ENCODE peak calls at places on chromosomes 3 and 15, in seven cellular contexts. N is heart left ventricle; D is GM23248; J is naive thymus-derived CD4-positive, alpha-beta T cell; C is HL-60; I is GM12864; L is lung. Z is an unnamed sample.

GRCh38 chr15:33201376-33202189 is 7.1 kb upstream of the FMN1 start:
- DNase-seq in N (peak), D (peak), J (peak), C (no peak), I (peak), L (peak), Z (no peak)

GRCh38 chr3:177427540-177427939 is 230.3 kb upstream of the TBL1XR1 start:
- DNase-seq in N (no peak), D (peak), J (no peak), C (no peak), I (no peak), L (no peak), Z (peak)

GRCh38 chr15:37135225-37135624 is 34.9 kb upstream of the MEIS2 start:
- DNase-seq in N (no peak), D (peak), J (no peak), C (no peak), I (no peak), L (no peak), Z (peak)

GRCh38 chr3:48399387-48400172 is 27.6 kb downstream of the FBXW12 start:
- DNase-seq in N (no peak), D (no peak), J (no peak), C (peak), I (no peak), L (peak), Z (no peak)

GRCh38 chr3:177443469-177443868 is 246.2 kb upstream of the TBL1XR1 start:
- DNase-seq in N (no peak), D (peak), J (no peak), C (no peak), I (no peak), L (no peak), Z (no peak)

GRCh38 chr15:94028121-94028520 is 203.2 kb upstream of the MCTP2 start:
- DNase-seq in N (no peak), D (no peak), J (no peak), C (no peak), I (no peak), L (no peak), Z (no peak)

GRCh38 chr15:86494475-86494874 is 414.8 kb downstream of the AGBL1 start:
- DNase-seq in N (no peak), D (no peak), J (no peak), C (no peak), I (no peak), L (no peak), Z (no peak)

GRCh38 chr15:54212635-54213034 is 234.4 kb downstream of the UNC13C start:
- DNase-seq in N (no peak), D (no peak), J (no peak), C (no peak), I (no peak), L (no peak), Z (no peak)

GRCh38 chr3:128935922-128936321 is 56.5 kb downstream of the ACAD9 start:
- DNase-seq in N (no peak), D (no peak), J (no peak), C (no peak), I (no peak), L (no peak), Z (no peak)

GRCh38 chr3:163450684-163451083 is 1627.6 kb downstream of the SI start:
- DNase-seq in N (no peak), D (no peak), J (no peak), C (no peak), I (no peak), L (no peak), Z (no peak)

GRCh38 chr3:34995771-34996430 is 643.4 kb upstream of the ARPP21 start:
- DNase-seq in N (no peak), D (no peak), J (no peak), C (no peak), I (no peak), L (no peak), Z (no peak)

GRCh38 chr3:136270179-136270578 is 20.0 kb downstream of the PCCB start:
- DNase-seq in N (no peak), D (no peak), J (no peak), C (no peak), I (no peak), L (no peak), Z (no peak)

GRCh38 chr3:163129287-163129686 is 1632.7 kb downstream of the OTOL1 start:
- DNase-seq in N (no peak), D (no peak), J (no peak), C (no peak), I (no peak), L (no peak), Z (peak)

GRCh38 chr15:66027268-66027806 is 158.0 kb downstream of the RAB11A start:
- DNase-seq in N (no peak), D (no peak), J (no peak), C (no peak), I (no peak), L (no peak), Z (no peak)

GRCh38 chr3:125148836-125149235 is 63.7 kb downstream of the SLC12A8 start:
- DNase-seq in N (peak), D (peak), J (no peak), C (no peak), I (no peak), L (peak), Z (no peak)

GRCh38 chr3:195239121-195239520 is 31.8 kb downstream of the XXYLT1 start:
- DNase-seq in N (no peak), D (no peak), J (no peak), C (no peak), I (no peak), L (peak), Z (no peak)

GRCh38 chr15:59299919-59300617 is 72.6 kb downstream of the MYO1E start:
- DNase-seq in N (peak), D (peak), J (peak), C (peak), I (peak), L (peak), Z (peak)

DNA sequence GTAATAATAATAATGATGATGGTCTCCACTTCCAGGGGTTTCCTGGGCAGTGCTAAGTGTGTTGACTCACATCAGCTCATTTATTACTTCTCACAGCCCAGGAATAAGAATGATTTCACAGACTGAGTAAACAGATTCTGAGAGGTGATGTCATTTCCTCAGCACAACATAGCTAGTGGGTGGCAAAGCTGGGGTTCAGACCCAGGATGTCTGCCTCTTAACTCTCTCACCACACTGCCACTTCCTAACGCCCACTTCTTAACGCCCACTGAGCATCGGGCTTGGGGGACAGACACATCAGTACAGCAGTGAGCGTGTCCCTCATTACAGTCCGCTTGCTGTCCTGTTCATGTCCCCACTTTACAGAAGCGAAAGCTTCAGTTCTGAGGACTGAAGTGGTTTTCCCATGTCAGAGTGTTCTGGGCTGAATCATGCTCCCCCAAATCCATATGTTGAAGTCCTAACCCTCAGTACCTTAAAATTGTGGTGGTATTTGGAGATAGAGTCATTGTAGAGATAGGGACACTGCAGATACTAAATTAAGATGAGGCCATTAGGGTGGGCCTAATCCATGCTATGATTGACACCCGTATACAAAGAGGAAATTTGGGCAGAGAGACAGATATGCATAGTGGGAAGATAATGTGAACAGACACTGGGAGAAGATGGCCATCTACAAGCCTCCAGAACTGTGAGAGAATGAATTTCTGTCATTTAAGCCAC is 68.0 kb downstream of the ATP2B2 start:
- DNase-seq in N (no peak), D (peak), J (peak), C (no peak), I (peak), L (no peak), Z (peak)
- H3K4me3 ChIP-seq in N (no peak), D (no peak), J (no peak), C (no peak), I (no peak), L (no peak), Z (no peak)

GRCh38 chr3:29282431-29283296 is 1.8 kb downstream of the RBMS3 start:
- DNase-seq in N (no peak), D (peak), J (no peak), C (no peak), I (no peak), L (no peak), Z (no peak)
- H3K4me3 ChIP-seq in N (peak), D (peak), J (no peak), C (no peak), I (peak), L (peak), Z (no peak)

DNA sequence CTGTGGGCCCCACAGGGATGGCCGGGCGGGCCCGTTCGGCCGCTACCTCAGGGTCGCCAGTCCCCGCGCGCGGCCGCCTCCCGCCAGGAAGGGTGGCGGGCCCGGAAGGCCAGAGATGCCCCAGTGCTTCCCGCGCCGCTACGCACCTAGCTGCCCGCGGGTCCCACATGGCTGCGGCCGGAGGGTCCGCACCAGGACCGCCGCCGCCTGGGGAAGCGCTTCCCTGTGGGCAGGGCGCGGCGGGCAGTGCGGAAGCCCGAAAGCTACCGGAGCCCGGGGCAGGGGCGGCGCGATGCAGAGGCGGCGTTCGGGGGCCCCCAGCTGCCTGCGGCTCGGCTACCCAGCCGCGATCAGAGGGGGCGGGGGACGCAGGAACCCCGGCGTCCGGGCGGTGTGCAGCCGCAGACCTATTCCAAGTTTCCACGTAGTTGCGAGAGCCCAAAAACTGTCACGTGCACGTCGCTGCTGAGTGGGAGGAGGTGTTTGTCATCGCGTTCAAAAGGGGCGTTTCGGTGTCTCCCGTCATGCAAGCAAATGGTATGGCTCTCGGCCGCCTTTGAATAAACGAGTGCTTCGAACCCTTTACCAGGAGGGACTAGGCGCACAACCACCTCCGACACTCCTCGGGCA is at the start of gene TRANK1:
- DNase-seq in N (peak), D (peak), J (peak), C (peak), I (peak), L (peak), Z (no peak)
- H3K4me3 ChIP-seq in N (peak), D (peak), J (peak), C (peak), I (peak), L (peak), Z (no peak)

GRCh38 chr3:70982274-70982673 is 601.3 kb downstream of the FOXP1 start:
- DNase-seq in N (no peak), D (peak), J (no peak), C (no peak), I (no peak), L (no peak), Z (no peak)
- H3K4me3 ChIP-seq in N (no peak), D (peak), J (no peak), C (no peak), I (no peak), L (no peak), Z (no peak)

GRCh38 chr3:14231145-14231990 is 52.8 kb downstream of the LSM3 start:
- DNase-seq in N (no peak), D (no peak), J (no peak), C (peak), I (no peak), L (no peak), Z (no peak)

GRCh38 chr3:14230729-14231128 is 52.1 kb downstream of the LSM3 start:
- DNase-seq in N (no peak), D (no peak), J (no peak), C (no peak), I (no peak), L (no peak), Z (no peak)

GRCh38 chr3:14227866-14228265 is 49.2 kb downstream of the LSM3 start:
- DNase-seq in N (no peak), D (peak), J (no peak), C (no peak), I (no peak), L (no peak), Z (no peak)

GRCh38 chr3:14231998-14232501 is 53.4 kb downstream of the LSM3 start:
- DNase-seq in N (no peak), D (peak), J (no peak), C (no peak), I (no peak), L (no peak), Z (no peak)

GRCh38 chr3:14228611-14229470 is 50.2 kb downstream of the LSM3 start:
- DNase-seq in N (no peak), D (no peak), J (no peak), C (no peak), I (no peak), L (no peak), Z (no peak)
- H3K4me3 ChIP-seq in N (no peak), D (no peak), J (no peak), C (no peak), I (no peak), L (no peak), Z (no peak)

GRCh38 chr3:134049676-134050075 is 20.0 kb upstream of the SLCO2A1 start:
- DNase-seq in N (no peak), D (no peak), J (no peak), C (no peak), I (no peak), L (no peak), Z (no peak)
- H3K4me3 ChIP-seq in N (no peak), D (no peak), J (no peak), C (no peak), I (no peak), L (no peak), Z (no peak)

DNA sequence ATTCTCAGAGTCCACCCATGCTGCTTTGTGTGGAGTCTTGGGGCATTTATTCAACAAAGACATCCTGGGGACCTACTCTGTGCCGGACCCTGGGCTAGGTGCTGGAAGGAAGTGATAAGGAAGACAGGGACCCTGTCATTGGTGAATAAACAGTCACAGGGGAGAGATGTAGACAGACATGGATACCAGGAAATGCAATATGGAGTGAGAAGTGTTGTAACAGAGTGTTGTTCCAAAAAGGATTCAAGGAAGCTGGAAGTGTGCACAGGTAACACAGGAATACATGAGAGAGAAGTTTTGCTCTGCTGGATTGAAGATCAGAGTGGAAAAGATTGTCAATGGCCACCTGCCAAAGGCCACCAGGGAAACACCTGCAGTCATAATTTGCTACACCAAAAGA is 89.0 kb downstream of the PDCD6IP start:
- DNase-seq in N (no peak), D (no peak), J (no peak), C (no peak), I (no peak), L (no peak), Z (no peak)
- H3K4me3 ChIP-seq in N (no peak), D (no peak), J (no peak), C (no peak), I (no peak), L (no peak), Z (no peak)

DNA sequence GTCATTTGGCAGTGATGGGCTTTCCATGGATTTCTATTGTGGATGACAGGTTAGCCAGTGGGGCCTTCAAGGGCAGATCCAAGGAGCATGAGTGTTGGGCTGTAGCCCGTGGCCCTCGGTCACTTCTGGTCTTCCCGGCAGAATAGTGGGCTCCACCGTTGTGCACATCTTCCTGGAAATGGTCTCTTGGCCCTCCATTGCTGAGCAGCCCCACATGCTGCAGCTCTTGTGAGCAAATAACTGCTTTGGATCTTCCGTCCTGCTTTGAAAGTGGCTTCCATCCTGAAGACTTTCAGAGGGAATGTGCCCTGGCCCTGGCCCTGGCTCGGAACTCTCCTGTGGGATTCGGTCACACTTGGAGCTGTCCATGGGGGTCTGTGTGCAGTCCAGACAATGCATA is 102.8 kb downstream of the SNRPN start:
- DNase-seq in N (no peak), D (no peak), J (no peak), C (no peak), I (no peak), L (no peak), Z (no peak)
- H3K4me3 ChIP-seq in N (no peak), D (no peak), J (no peak), C (no peak), I (no peak), L (no peak), Z (no peak)

GRCh38 chr15:40163657-40164416 is 3.0 kb downstream of the BUB1B start:
- DNase-seq in N (no peak), D (no peak), J (no peak), C (no peak), I (no peak), L (no peak), Z (no peak)
- H3K4me3 ChIP-seq in N (no peak), D (no peak), J (no peak), C (no peak), I (peak), L (no peak), Z (no peak)

Z was measured in Jurkat, Clone E6-1.